ENCODE peak calls at places on chromosomes 16 and 17, in six cellular contexts. D is neural progenitor cell, I is uterus, H is psoas muscle, S is AG04449, Z is Peyer's patch. O is an unnamed sample.

GRCh38 chr16:9256196-9256595 is 164.8 kb downstream of the HAPSTR1 start:
- DNase-seq in D (peak), I (no peak), H (no peak), S (no peak), Z (peak), O (no peak)

GRCh38 chr16:87319011-87319410 is 1.8 kb upstream of the C16orf95 start:
- DNase-seq in D (no peak), I (no peak), H (no peak), S (no peak), Z (no peak), O (no peak)

GRCh38 chr17:9432121-9432866 is 143.3 kb downstream of the STX8 start:
- DNase-seq in D (no peak), I (no peak), H (no peak), S (no peak), Z (no peak), O (no peak)

GRCh38 chr17:83064021-83064731 is 15.2 kb upstream of the METRNL start:
- DNase-seq in D (no peak), I (peak), H (no peak), S (no peak), Z (peak), O (peak)

GRCh38 chr16:8859913-8860881 is 8.6 kb downstream of the CARHSP1 start:
- DNase-seq in D (no peak), I (peak), H (peak), S (no peak), Z (no peak), O (no peak)

GRCh38 chr17:64777413-64778101 is 115.5 kb upstream of the SMURF2 start:
- DNase-seq in D (peak), I (peak), H (no peak), S (no peak), Z (peak), O (peak)

GRCh38 chr17:31269178-31269577 is 27.9 kb downstream of the OMG start:
- DNase-seq in D (no peak), I (no peak), H (no peak), S (no peak), Z (no peak), O (no peak)

GRCh38 chr17:37650419-37651003 is 7.3 kb upstream of the DDX52 start:
- DNase-seq in D (peak), I (no peak), H (no peak), S (no peak), Z (no peak), O (no peak)

GRCh38 chr16:51359141-51359960 is 208.3 kb upstream of the SALL1 start:
- DNase-seq in D (peak), I (peak), H (peak), S (no peak), Z (no peak), O (peak)

GRCh38 chr17:79042421-79043190 is 18.6 kb downstream of the C1QTNF1 start:
- DNase-seq in D (peak), I (peak), H (peak), S (no peak), Z (peak), O (peak)

GRCh38 chr17:19876524-19877161 is 8.9 kb upstream of the ULK2 start:
- DNase-seq in D (no peak), I (no peak), H (peak), S (no peak), Z (no peak), O (peak)

GRCh38 chr16:86215979-86216585 is 294.2 kb upstream of the FOXF1 start:
- DNase-seq in D (no peak), I (no peak), H (no peak), S (no peak), Z (peak), O (no peak)

GRCh38 chr17:35257080-35257701 is 14.3 kb downstream of the SLFN5 start:
- DNase-seq in D (no peak), I (no peak), H (no peak), S (no peak), Z (peak), O (peak)

GRCh38 chr16:17038415-17038814 is 432.3 kb downstream of the XYLT1 start:
- DNase-seq in D (peak), I (no peak), H (no peak), S (no peak), Z (no peak), O (no peak)

GRCh38 chr17:36092228-36092627 is 2.3 kb upstream of the CCL3 start:
- DNase-seq in D (no peak), I (no peak), H (no peak), S (no peak), Z (no peak), O (no peak)

GRCh38 chr17:78383725-78384471 is 5.4 kb downstream of the PGS1 start:
- DNase-seq in D (no peak), I (peak), H (peak), S (peak), Z (no peak), O (peak)

GRCh38 chr17:46979023-46979870 is at the start of gene RPRML:
- DNase-seq in D (peak), I (peak), H (peak), S (no peak), Z (peak), O (no peak)

GRCh38 chr17:48499248-48499647 is 31.6 kb downstream of the HOXB1 start:
- DNase-seq in D (no peak), I (no peak), H (no peak), S (no peak), Z (no peak), O (no peak)

GRCh38 chr17:4599505-4600281 is 15.4 kb downstream of the SMTNL2 start:
- DNase-seq in D (peak), I (peak), H (peak), S (no peak), Z (no peak), O (no peak)

GRCh38 chr17:81070541-81071246 is 35.7 kb downstream of the BAIAP2 start:
- DNase-seq in D (no peak), I (no peak), H (no peak), S (no peak), Z (no peak), O (no peak)

GRCh38 chr16:397135-397661 is at the start of gene NME4:
- DNase-seq in D (peak), I (no peak), H (no peak), S (no peak), Z (peak), O (peak)

GRCh38 chr16:782766-783403 is 5.3 kb downstream of the RPUSD1 start:
- DNase-seq in D (no peak), I (no peak), H (no peak), S (no peak), Z (no peak), O (no peak)

GRCh38 chr17:72267601-72268000 is 146.8 kb downstream of the SOX9 start:
- DNase-seq in D (no peak), I (no peak), H (no peak), S (no peak), Z (no peak), O (no peak)

GRCh38 chr16:75095204-75095621 is 21.4 kb downstream of the LDHD start:
- DNase-seq in D (no peak), I (no peak), H (no peak), S (no peak), Z (no peak), O (no peak)

GRCh38 chr16:75095637-75096036 is 20.9 kb downstream of the LDHD start:
- DNase-seq in D (no peak), I (no peak), H (no peak), S (no peak), Z (no peak), O (no peak)

GRCh38 chr16:75097941-75098897 is 18.4 kb downstream of the LDHD start:
- DNase-seq in D (no peak), I (no peak), H (no peak), S (no peak), Z (no peak), O (no peak)

GRCh38 chr16:75097191-75097761 is 19.3 kb downstream of the LDHD start:
- DNase-seq in D (no peak), I (no peak), H (no peak), S (no peak), Z (no peak), O (no peak)

DNA sequence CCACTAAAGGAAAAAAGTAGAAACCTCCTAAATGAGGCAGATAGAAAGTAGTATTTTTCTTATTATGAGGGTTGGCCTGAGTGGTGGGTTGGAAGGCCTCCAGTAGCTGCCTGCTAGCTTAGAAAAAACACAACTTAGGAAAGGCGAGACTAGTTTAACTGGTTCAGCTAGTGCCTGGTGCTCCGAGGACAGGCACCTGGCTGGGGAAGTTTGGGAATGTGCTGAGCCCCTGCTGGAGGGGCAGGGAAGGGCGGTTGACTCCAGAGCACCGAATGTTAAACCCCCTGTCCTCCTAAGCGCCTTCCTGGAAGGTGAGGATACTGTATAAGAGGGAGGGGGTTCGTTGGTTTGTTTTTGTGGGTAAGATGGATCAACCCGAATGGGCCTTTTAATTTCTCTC is 19.9 kb downstream of the LDHD start:
- DNase-seq in D (peak), I (no peak), H (no peak), S (no peak), Z (no peak), O (peak)
- TF ChIP-seq CTCF in D (peak), I (no peak), H (peak), S (peak), Z (no peak), O (no peak)

DNA sequence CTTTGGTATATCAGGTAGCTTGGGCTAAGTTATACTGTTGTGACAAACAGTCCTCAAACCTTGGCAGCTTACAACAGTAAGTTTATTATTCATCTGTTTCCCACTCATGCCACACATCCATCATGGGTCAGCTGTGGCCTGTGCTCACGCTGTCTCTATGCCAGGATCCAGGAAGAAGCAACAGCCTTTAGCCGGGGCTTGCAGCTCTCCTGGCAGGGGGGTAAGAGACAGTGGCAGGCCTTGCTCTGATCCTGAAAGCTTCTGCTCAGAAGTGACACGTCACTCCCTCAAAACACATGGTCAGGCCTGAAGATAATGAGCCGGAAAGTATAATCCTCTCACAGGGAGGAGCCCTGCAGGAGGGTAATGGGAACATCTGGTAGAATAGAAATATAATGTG is 377.6 kb downstream of the CPPED1 start:
- DNase-seq in D (peak), I (no peak), H (no peak), S (no peak), Z (no peak), O (no peak)
- TF ChIP-seq CTCF in D (no peak), I (no peak), H (no peak), S (no peak), Z (no peak), O (no peak)

GRCh38 chr17:39737331-39737760 is 392 bp upstream of the GRB7 start:
- DNase-seq in D (no peak), I (no peak), H (no peak), S (no peak), Z (no peak), O (no peak)
- TF ChIP-seq CTCF in D (no peak), I (no peak), H (no peak), S (no peak), Z (no peak), O (no peak)

GRCh38 chr16:2340564-2341455 is at the start of gene ABCA3:
- DNase-seq in D (peak), I (peak), H (peak), S (peak), Z (peak), O (peak)

GRCh38 chr16:2341456-2342447 is 1.2 kb upstream of the ABCA3 start:
- DNase-seq in D (peak), I (peak), H (peak), S (no peak), Z (no peak), O (peak)

GRCh38 chr16:2339521-2340484 is 725 bp downstream of the ABCA3 start:
- DNase-seq in D (peak), I (peak), H (peak), S (no peak), Z (peak), O (peak)

GRCh38 chr16:2337431-2338296 is 2.9 kb downstream of the ABCA3 start:
- DNase-seq in D (no peak), I (no peak), H (no peak), S (no peak), Z (no peak), O (no peak)

DNA sequence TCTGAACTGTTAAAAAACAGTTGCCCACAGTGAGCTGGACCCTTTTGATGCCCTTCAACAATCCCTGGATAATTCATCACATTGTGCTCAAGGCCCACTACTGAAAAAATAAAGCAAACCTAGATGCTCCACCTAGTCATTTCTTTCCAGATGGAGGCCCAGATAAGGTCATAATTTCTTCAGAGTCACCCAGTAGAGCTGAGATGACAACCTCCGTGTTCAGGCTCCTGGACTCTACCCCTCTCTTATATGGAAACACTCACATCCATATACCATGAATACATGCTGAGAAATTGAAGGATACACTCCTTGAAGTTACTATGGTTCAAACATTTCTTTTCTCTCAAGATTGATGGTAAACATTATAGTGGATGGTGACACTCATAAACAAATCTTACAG is 2.7 kb upstream of the ABCA3 start:
- DNase-seq in D (no peak), I (no peak), H (no peak), S (no peak), Z (no peak), O (no peak)
- TF ChIP-seq CTCF in D (no peak), I (no peak), H (no peak), S (no peak), Z (no peak), O (no peak)

GRCh38 chr16:80318107-80318506 is 222.7 kb upstream of the DYNLRB2 start:
- DNase-seq in D (no peak), I (no peak), H (no peak), S (no peak), Z (no peak), O (no peak)

GRCh38 chr16:80323187-80323807 is 217.5 kb upstream of the DYNLRB2 start:
- DNase-seq in D (peak), I (no peak), H (no peak), S (no peak), Z (no peak), O (no peak)

GRCh38 chr16:80314042-80314441 is 226.8 kb upstream of the DYNLRB2 start:
- DNase-seq in D (no peak), I (no peak), H (no peak), S (no peak), Z (no peak), O (no peak)

GRCh38 chr16:80319181-80319580 is 221.6 kb upstream of the DYNLRB2 start:
- DNase-seq in D (no peak), I (no peak), H (no peak), S (no peak), Z (no peak), O (peak)

DNA sequence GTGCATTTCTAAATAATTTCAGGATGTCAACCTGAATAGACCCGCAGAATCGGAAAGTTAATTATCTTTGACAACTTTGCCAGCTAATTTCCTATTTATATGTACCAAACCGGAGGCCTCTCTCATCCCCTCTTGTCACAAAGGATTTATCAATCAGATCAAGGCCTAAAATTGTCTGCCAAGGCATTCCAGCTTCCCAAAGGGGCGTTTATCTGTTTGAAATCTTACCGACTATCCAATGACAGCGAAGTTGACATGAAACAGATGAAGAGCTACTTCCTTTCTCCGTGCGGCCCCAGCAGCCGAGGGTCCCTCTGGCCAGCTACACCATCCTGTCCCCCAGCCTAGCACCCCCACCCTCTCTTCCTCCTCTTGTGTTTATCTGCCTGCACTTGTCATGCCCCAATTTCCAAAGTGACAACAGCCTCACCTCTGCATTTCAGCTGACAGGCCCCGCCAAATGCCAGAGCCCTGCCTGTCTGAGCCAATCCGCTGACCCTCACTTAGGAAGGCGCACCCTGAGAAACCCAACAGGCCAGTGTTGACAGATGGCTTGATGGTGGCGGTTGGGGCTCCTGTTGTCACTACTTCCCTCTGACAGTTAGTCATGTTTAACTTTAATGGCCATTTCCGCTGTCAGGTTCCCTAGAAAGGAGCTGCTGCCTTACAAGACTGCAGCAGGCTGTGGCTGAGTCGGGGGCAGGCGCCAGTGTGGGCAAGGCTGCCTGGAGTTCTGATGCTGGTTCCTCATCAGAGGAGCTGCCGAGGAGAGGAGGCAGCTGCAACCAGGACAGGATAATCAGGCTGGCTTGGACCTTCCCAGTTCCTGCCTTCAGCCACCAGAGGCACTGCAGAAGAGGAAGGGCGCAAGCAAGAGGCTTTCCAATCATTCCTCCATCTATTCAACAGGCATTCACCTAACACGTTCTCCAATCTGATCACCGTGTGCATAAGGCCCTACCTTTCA is 223.4 kb upstream of the DYNLRB2 start:
- DNase-seq in D (peak), I (no peak), H (no peak), S (no peak), Z (no peak), O (no peak)
- TF ChIP-seq CTCF in D (peak), I (no peak), H (no peak), S (peak), Z (peak), O (no peak)

DNA sequence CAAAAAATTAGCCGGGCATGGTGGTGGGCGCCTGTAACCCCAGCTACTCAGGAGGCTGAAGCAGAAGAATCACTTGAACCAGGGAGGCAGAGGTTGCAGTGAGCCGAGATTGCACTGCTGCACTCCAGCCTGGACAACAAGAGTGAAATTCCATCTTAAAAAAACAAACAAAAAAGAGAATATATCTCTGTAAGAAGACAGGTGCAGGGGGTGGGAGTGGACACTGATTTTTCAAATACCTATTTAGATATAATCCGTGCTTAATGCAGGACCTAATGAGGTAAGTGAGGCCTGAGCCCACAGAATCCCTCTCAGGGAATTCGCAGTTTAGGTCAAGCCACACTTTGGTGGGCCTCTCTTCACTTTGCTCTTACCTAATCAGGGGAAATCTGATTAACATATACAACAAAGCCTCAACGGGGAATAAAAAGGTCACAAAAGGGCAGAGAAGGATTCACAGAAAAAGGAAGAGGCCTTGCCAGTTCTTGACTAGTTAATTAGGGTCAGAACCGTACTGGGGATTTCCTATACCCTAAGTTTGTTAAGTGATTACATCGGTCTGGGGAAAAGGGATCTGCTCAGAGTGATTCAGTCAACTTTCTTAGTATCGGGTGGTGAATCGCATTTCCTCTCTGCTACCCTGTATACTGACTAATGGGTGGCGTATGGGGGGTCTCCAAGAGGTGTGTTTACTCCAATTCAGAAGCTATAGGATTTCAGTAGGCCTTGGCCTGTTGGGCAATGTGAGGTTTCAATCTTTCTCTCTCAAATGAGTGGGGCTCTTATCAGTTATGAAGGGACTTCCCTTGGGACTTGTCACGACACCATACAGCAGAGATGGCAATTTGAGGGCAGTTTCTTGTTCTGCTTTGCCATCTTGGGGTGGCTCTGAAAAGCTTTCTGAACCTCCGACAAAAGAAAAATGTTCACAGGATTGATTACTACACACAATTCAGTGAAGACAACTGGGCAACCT is 1.9 kb upstream of the NFAT5 start:
- DNase-seq in D (peak), I (no peak), H (no peak), S (no peak), Z (no peak), O (no peak)
- TF ChIP-seq CTCF in D (no peak), I (no peak), H (no peak), S (no peak), Z (no peak), O (no peak)

DNA sequence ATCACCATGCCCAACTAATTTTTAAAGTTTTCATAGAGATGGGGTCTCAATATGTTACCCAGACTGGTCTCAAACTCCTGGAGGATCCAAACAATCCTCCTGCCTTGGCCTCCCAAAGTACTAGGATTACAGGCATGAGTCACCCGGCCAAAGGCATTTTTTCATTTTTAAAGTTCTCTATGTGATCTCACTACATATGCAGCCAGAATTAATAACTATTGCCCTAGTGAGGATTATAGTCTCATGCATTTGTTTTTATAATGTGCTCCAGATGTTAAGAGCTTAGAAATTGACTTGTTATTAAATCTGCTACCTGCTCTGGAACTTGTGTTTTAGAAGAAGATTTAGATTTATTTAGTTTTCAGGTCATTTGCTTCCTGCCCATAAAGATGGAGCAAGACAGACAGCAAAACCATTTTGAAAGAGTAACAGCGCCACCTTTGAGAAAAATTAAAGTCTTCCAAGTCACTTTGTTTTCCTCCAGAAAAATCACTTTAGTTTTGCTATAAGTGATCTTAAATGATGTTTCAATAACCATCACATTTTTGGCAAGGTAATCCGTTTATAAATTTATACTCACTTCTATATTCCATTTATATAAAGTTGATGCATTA is 79.5 kb downstream of the CA4 start:
- DNase-seq in D (no peak), I (no peak), H (no peak), S (no peak), Z (no peak), O (peak)
- TF ChIP-seq CTCF in D (peak), I (no peak), H (no peak), S (no peak), Z (peak), O (no peak)